ENCODE peak calls at places on chromosomes 6 and 20, in eight cellular contexts. One of them, this sample, is unnamed.

GRCh38 chr6:13881621-13882165 is 43.1 kb upstream of the RNF182 start:
- DNase-seq in upper lobe of left lung: no peak
- DNase-seq in BJ: no peak
- DNase-seq in tibial artery: no peak
- DNase-seq in coronary artery: no peak
- DNase-seq in LNCaP clone FGC: no peak
- DNase-seq in neural crest cell: no peak
- DNase-seq in GM23338: no peak
- DNase-seq in this sample: no peak

GRCh38 chr20:63417213-63418120 is 55.0 kb downstream of the KCNQ2 start:
- DNase-seq in upper lobe of left lung: peak; percentile 82
- DNase-seq in BJ: no peak
- DNase-seq in tibial artery: no peak
- DNase-seq in coronary artery: no peak
- DNase-seq in LNCaP clone FGC: no peak
- DNase-seq in neural crest cell: no peak
- DNase-seq in GM23338: no peak
- DNase-seq in this sample: no peak

GRCh38 chr6:116563830-116564229 is 7.5 kb upstream of the RWDD1 start:
- DNase-seq in upper lobe of left lung: peak; percentile 37
- DNase-seq in BJ: no peak
- DNase-seq in tibial artery: no peak
- DNase-seq in coronary artery: no peak
- DNase-seq in LNCaP clone FGC: no peak
- DNase-seq in neural crest cell: no peak
- DNase-seq in GM23338: no peak
- DNase-seq in this sample: no peak

GRCh38 chr20:62824476-62825287 is 7.8 kb downstream of the COL9A3 start:
- DNase-seq in upper lobe of left lung: peak; percentile 80
- DNase-seq in BJ: no peak
- DNase-seq in tibial artery: no peak
- DNase-seq in coronary artery: no peak
- DNase-seq in LNCaP clone FGC: no peak
- DNase-seq in neural crest cell: peak; percentile 46
- DNase-seq in GM23338: peak; percentile 76
- DNase-seq in this sample: peak; percentile 71

GRCh38 chr20:21684671-21685070 is 20.8 kb upstream of the PAX1 start:
- DNase-seq in upper lobe of left lung: no peak
- DNase-seq in BJ: no peak
- DNase-seq in tibial artery: no peak
- DNase-seq in coronary artery: no peak
- DNase-seq in LNCaP clone FGC: no peak
- DNase-seq in neural crest cell: no peak
- DNase-seq in GM23338: peak; percentile 63
- DNase-seq in this sample: no peak

GRCh38 chr6:158057213-158057987 is 75.7 kb downstream of the SYNJ2 start:
- DNase-seq in upper lobe of left lung: no peak
- DNase-seq in BJ: peak; percentile 91
- DNase-seq in tibial artery: peak; percentile 38
- DNase-seq in coronary artery: peak; percentile 73
- DNase-seq in LNCaP clone FGC: no peak
- DNase-seq in neural crest cell: no peak
- DNase-seq in GM23338: no peak
- DNase-seq in this sample: no peak

GRCh38 chr20:50111120-50111828 is 1.7 kb downstream of the UBE2V1 start:
- DNase-seq in upper lobe of left lung: no peak
- DNase-seq in BJ: no peak
- DNase-seq in tibial artery: no peak
- DNase-seq in coronary artery: no peak
- DNase-seq in LNCaP clone FGC: no peak
- DNase-seq in neural crest cell: no peak
- DNase-seq in GM23338: no peak
- DNase-seq in this sample: no peak

GRCh38 chr6:158207452-158207788 is 39.3 kb downstream of the GTF2H5 start:
- DNase-seq in upper lobe of left lung: no peak
- DNase-seq in BJ: no peak
- DNase-seq in tibial artery: no peak
- DNase-seq in coronary artery: no peak
- DNase-seq in LNCaP clone FGC: no peak
- DNase-seq in neural crest cell: no peak
- DNase-seq in GM23338: no peak
- DNase-seq in this sample: no peak

GRCh38 chr6:159788276-159788675 is 1.1 kb downstream of the TCP1 start:
- DNase-seq in upper lobe of left lung: peak; percentile 37
- DNase-seq in BJ: no peak
- DNase-seq in tibial artery: no peak
- DNase-seq in coronary artery: no peak
- DNase-seq in LNCaP clone FGC: no peak
- DNase-seq in neural crest cell: no peak
- DNase-seq in GM23338: no peak
- DNase-seq in this sample: no peak

GRCh38 chr6:31915351-31915750 is 12.2 kb upstream of the C2 start:
- DNase-seq in upper lobe of left lung: no peak
- DNase-seq in BJ: no peak
- DNase-seq in tibial artery: no peak
- DNase-seq in coronary artery: no peak
- DNase-seq in LNCaP clone FGC: no peak
- DNase-seq in neural crest cell: no peak
- DNase-seq in GM23338: no peak
- DNase-seq in this sample: no peak

GRCh38 chr20:47922280-47922675 is 137.0 kb upstream of the SULF2 start:
- DNase-seq in upper lobe of left lung: no peak
- DNase-seq in BJ: no peak
- DNase-seq in tibial artery: no peak
- DNase-seq in coronary artery: no peak
- DNase-seq in LNCaP clone FGC: no peak
- DNase-seq in neural crest cell: no peak
- DNase-seq in GM23338: no peak
- DNase-seq in this sample: no peak

GRCh38 chr6:2781685-2782355 is 16.6 kb downstream of the WRNIP1 start:
- DNase-seq in upper lobe of left lung: no peak
- DNase-seq in BJ: no peak
- DNase-seq in tibial artery: no peak
- DNase-seq in coronary artery: no peak
- DNase-seq in LNCaP clone FGC: no peak
- DNase-seq in neural crest cell: no peak
- DNase-seq in GM23338: no peak
- DNase-seq in this sample: no peak

GRCh38 chr20:56447227-56447626 is 21.2 kb upstream of the RTF2 start:
- DNase-seq in upper lobe of left lung: no peak
- DNase-seq in BJ: no peak
- DNase-seq in tibial artery: no peak
- DNase-seq in coronary artery: no peak
- DNase-seq in LNCaP clone FGC: no peak
- DNase-seq in neural crest cell: no peak
- DNase-seq in GM23338: peak; percentile 44
- DNase-seq in this sample: no peak

GRCh38 chr6:155050311-155050710 is 55.2 kb downstream of the TIAM2 start:
- DNase-seq in upper lobe of left lung: no peak
- DNase-seq in BJ: no peak
- DNase-seq in tibial artery: no peak
- DNase-seq in coronary artery: no peak
- DNase-seq in LNCaP clone FGC: no peak
- DNase-seq in neural crest cell: no peak
- DNase-seq in GM23338: no peak
- DNase-seq in this sample: no peak

GRCh38 chr20:1524004-1524403 is 32.8 kb upstream of the SIRPB2 start:
- DNase-seq in upper lobe of left lung: no peak
- DNase-seq in BJ: no peak
- DNase-seq in tibial artery: no peak
- DNase-seq in coronary artery: no peak
- DNase-seq in LNCaP clone FGC: peak; percentile 6
- DNase-seq in neural crest cell: no peak
- DNase-seq in GM23338: no peak
- DNase-seq in this sample: no peak

GRCh38 chr20:50215101-50215500 is 24.5 kb downstream of the CEBPB start:
- DNase-seq in upper lobe of left lung: no peak
- DNase-seq in BJ: no peak
- DNase-seq in tibial artery: no peak
- DNase-seq in coronary artery: no peak
- DNase-seq in LNCaP clone FGC: no peak
- DNase-seq in neural crest cell: no peak
- DNase-seq in GM23338: no peak
- DNase-seq in this sample: no peak

GRCh38 chr6:149484733-149485700 is at the start of gene ZC3H12D:
- DNase-seq in upper lobe of left lung: peak; percentile 75
- DNase-seq in BJ: peak; percentile 8
- DNase-seq in tibial artery: peak; percentile 51
- DNase-seq in coronary artery: no peak
- DNase-seq in LNCaP clone FGC: no peak
- DNase-seq in neural crest cell: no peak
- DNase-seq in GM23338: no peak
- DNase-seq in this sample: no peak
- TF ChIP-seq CTCF in upper lobe of left lung: peak; percentile 47
- TF ChIP-seq CTCF in BJ: no peak
- TF ChIP-seq CTCF in tibial artery: no peak
- TF ChIP-seq CTCF in coronary artery: no peak
- TF ChIP-seq CTCF in LNCaP clone FGC: no peak
- TF ChIP-seq CTCF in neural crest cell: no peak
- TF ChIP-seq CTCF in GM23338: no peak
- TF ChIP-seq CTCF in this sample: no peak

GRCh38 chr6:146664871-146665270 is 66.1 kb downstream of the ADGB start:
- DNase-seq in upper lobe of left lung: no peak
- DNase-seq in BJ: no peak
- DNase-seq in tibial artery: no peak
- DNase-seq in coronary artery: no peak
- DNase-seq in LNCaP clone FGC: no peak
- DNase-seq in neural crest cell: no peak
- DNase-seq in GM23338: no peak
- DNase-seq in this sample: no peak

GRCh38 chr6:146670161-146670560 is 71.4 kb downstream of the ADGB start:
- DNase-seq in upper lobe of left lung: no peak
- DNase-seq in BJ: no peak
- DNase-seq in tibial artery: no peak
- DNase-seq in coronary artery: no peak
- DNase-seq in LNCaP clone FGC: no peak
- DNase-seq in neural crest cell: no peak
- DNase-seq in GM23338: no peak
- DNase-seq in this sample: no peak

GRCh38 chr6:146666909-146667308 is 68.1 kb downstream of the ADGB start:
- DNase-seq in upper lobe of left lung: no peak
- DNase-seq in BJ: no peak
- DNase-seq in tibial artery: no peak
- DNase-seq in coronary artery: no peak
- DNase-seq in LNCaP clone FGC: no peak
- DNase-seq in neural crest cell: no peak
- DNase-seq in GM23338: peak; percentile 14
- DNase-seq in this sample: no peak
- TF ChIP-seq CTCF in upper lobe of left lung: no peak
- TF ChIP-seq CTCF in BJ: no peak
- TF ChIP-seq CTCF in tibial artery: no peak
- TF ChIP-seq CTCF in coronary artery: no peak
- TF ChIP-seq CTCF in LNCaP clone FGC: no peak
- TF ChIP-seq CTCF in neural crest cell: no peak
- TF ChIP-seq CTCF in GM23338: no peak
- TF ChIP-seq CTCF in this sample: no peak

DNA sequence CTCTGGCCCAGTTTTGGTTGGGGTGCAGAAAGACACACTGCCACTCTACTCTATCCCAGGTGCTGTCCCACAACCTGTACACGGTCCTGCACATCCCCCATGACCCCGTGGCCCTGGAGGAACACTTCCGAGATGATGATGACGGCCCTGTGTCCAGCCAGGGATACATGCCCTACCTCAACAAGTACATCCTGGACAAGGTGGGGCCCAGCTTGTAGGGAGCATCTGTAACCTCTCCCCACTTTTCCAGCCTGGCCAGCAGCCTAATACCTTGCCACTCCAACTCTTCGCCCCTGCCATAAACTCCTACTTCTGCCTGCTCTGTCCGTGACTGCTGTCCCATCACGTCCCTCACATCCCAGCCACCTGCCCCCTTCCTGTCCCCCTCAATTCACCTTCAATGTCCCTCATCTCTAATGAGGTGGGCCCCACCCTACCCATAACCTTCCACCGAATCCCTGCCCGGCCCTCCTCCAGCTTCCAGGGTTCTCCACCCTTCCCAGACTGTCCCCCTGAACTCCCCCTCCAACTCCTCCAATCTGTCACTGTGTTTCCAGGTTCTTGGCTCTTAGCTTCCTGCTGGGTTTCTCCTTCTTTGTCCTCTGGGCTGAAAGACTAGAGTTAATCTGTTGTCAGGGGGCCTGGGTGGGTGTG is 12.1 kb downstream of the DEF6 start:
- DNase-seq in upper lobe of left lung: no peak
- DNase-seq in BJ: no peak
- DNase-seq in tibial artery: no peak
- DNase-seq in coronary artery: peak; percentile 50
- DNase-seq in LNCaP clone FGC: no peak
- DNase-seq in neural crest cell: no peak
- DNase-seq in GM23338: no peak
- DNase-seq in this sample: no peak
- TF ChIP-seq CTCF in upper lobe of left lung: no peak
- TF ChIP-seq CTCF in BJ: no peak
- TF ChIP-seq CTCF in tibial artery: no peak
- TF ChIP-seq CTCF in coronary artery: no peak
- TF ChIP-seq CTCF in LNCaP clone FGC: no peak
- TF ChIP-seq CTCF in neural crest cell: no peak
- TF ChIP-seq CTCF in GM23338: no peak
- TF ChIP-seq CTCF in this sample: no peak

DNA sequence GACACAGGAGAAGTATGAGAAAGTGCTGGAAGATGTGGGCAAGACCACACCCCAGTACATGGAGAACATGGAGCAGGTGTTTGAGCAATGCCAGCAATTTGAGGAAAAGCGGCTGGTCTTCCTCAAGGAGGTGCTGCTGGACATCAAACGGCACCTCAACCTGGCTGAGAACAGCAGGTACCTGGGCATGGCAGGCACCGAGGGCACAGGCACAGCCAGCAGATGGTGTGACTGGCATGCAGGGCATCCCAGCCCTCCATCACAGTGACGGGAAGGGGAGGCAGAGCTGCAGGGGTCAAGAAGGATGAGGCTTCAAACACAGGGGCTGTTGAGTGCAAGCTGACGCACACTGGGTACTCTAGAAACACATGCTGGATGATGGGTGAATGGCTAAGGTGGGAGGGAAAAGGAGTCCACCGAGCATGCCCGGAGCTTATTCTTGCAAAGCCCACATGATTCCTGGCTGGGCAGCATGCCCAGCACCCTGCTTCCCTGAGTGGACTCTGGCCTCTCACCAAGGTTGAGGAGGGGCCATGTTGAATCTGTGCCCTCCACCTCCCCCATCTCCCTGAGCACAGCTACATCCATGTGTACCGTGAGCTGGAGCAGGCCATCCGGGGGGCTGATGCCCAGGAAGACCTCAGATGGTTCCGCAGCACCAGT is 26.3 kb downstream of the SPDEF start:
- DNase-seq in upper lobe of left lung: peak; percentile 34
- DNase-seq in BJ: no peak
- DNase-seq in tibial artery: no peak
- DNase-seq in coronary artery: no peak
- DNase-seq in LNCaP clone FGC: no peak
- DNase-seq in neural crest cell: no peak
- DNase-seq in GM23338: no peak
- DNase-seq in this sample: peak; percentile 45
- TF ChIP-seq CTCF in upper lobe of left lung: no peak
- TF ChIP-seq CTCF in BJ: no peak
- TF ChIP-seq CTCF in tibial artery: no peak
- TF ChIP-seq CTCF in coronary artery: no peak
- TF ChIP-seq CTCF in LNCaP clone FGC: peak; percentile 41
- TF ChIP-seq CTCF in neural crest cell: no peak
- TF ChIP-seq CTCF in GM23338: peak; percentile 42
- TF ChIP-seq CTCF in this sample: no peak

GRCh38 chr6:93447874-93448273 is 28.5 kb upstream of the EPHA7 start:
- DNase-seq in upper lobe of left lung: no peak
- DNase-seq in BJ: no peak
- DNase-seq in tibial artery: no peak
- DNase-seq in coronary artery: no peak
- DNase-seq in LNCaP clone FGC: no peak
- DNase-seq in neural crest cell: no peak
- DNase-seq in GM23338: peak; percentile 24
- DNase-seq in this sample: no peak
- TF ChIP-seq CTCF in upper lobe of left lung: no peak
- TF ChIP-seq CTCF in BJ: no peak
- TF ChIP-seq CTCF in tibial artery: no peak
- TF ChIP-seq CTCF in coronary artery: no peak
- TF ChIP-seq CTCF in LNCaP clone FGC: peak; percentile 30
- TF ChIP-seq CTCF in neural crest cell: no peak
- TF ChIP-seq CTCF in GM23338: peak; percentile 68
- TF ChIP-seq CTCF in this sample: no peak

This sample was measured in pancreas.